ENCODE peak calls at places on chromosomes 13 and 19, in ten cellular contexts. A, M, U, Z, R, N, L, F, X and D are unnamed samples.

GRCh38 chr13:44052843-44053607 is 173.3 kb downstream of the LACC1 start:
- DNase-seq in A (no peak), M (no peak), U (peak; percentile 34), Z (no peak), R (no peak), N (no peak), L (peak; percentile 16), F (no peak), X (peak; percentile 55), D (no peak)

GRCh38 chr19:6464070-6464873 is at the start of gene CRB3:
- DNase-seq in A (no peak), M (no peak), U (peak; percentile 64), Z (no peak), R (no peak), N (peak; percentile 62), L (no peak), F (peak; percentile 29), X (no peak), D (peak; percentile 22)

GRCh38 chr19:28449803-28450202 is 763.1 kb downstream of the UQCRFS1 start:
- DNase-seq in A (no peak), M (no peak), U (no peak), Z (no peak), R (no peak), N (no peak), L (no peak), F (no peak), X (no peak), D (no peak)

GRCh38 chr13:109790951-109791605 is 4.7 kb upstream of the IRS2 start:
- DNase-seq in A (peak; percentile 21), M (no peak), U (peak; percentile 48), Z (no peak), R (no peak), N (peak; percentile 44), L (peak; percentile 36), F (no peak), X (peak; percentile 21), D (no peak)

GRCh38 chr13:29935309-29935981 is 85.0 kb upstream of the UBL3 start:
- DNase-seq in A (peak; percentile 18), M (no peak), U (no peak), Z (peak; percentile 27), R (no peak), N (no peak), L (no peak), F (peak; percentile 65), X (no peak), D (no peak)

GRCh38 chr13:109789262-109789661 is 2.9 kb upstream of the IRS2 start:
- DNase-seq in A (no peak), M (no peak), U (no peak), Z (no peak), R (no peak), N (no peak), L (no peak), F (no peak), X (no peak), D (no peak)

GRCh38 chr13:110421696-110422395 is 114.8 kb downstream of the COL4A2 start:
- DNase-seq in A (no peak), M (no peak), U (no peak), Z (no peak), R (no peak), N (no peak), L (no peak), F (no peak), X (peak; percentile 78), D (no peak)

GRCh38 chr19:34321735-34322134 is 43.3 kb upstream of the GPI start:
- DNase-seq in A (no peak), M (no peak), U (no peak), Z (no peak), R (no peak), N (no peak), L (no peak), F (no peak), X (no peak), D (no peak)

GRCh38 chr19:48403606-48404005 is 10.1 kb downstream of the GRIN2D start:
- DNase-seq in A (peak; percentile 80), M (no peak), U (peak; percentile 66), Z (no peak), R (no peak), N (peak; percentile 57), L (peak; percentile 82), F (no peak), X (peak; percentile 68), D (no peak)

GRCh38 chr13:70237131-70237530 is 128.9 kb upstream of the KLHL1 start:
- DNase-seq in A (no peak), M (no peak), U (no peak), Z (no peak), R (no peak), N (no peak), L (no peak), F (no peak), X (no peak), D (no peak)

GRCh38 chr19:42028304-42029216 is 34.5 kb upstream of the ATP1A3 start:
- DNase-seq in A (peak; percentile 27), M (no peak), U (no peak), Z (no peak), R (no peak), N (peak; percentile 18), L (no peak), F (peak; percentile 58), X (no peak), D (no peak)

GRCh38 chr19:32642771-32643170 is 32.2 kb downstream of the ANKRD27 start:
- DNase-seq in A (no peak), M (no peak), U (no peak), Z (peak; percentile 23), R (no peak), N (no peak), L (no peak), F (peak; percentile 64), X (no peak), D (no peak)

GRCh38 chr19:33505168-33505567 is 16.4 kb downstream of the PEPD start:
- DNase-seq in A (no peak), M (no peak), U (no peak), Z (no peak), R (no peak), N (no peak), L (no peak), F (no peak), X (no peak), D (no peak)

GRCh38 chr19:4403005-4403761 is 743 bp downstream of the CHAF1A start:
- DNase-seq in A (peak; percentile 37), M (no peak), U (no peak), Z (no peak), R (no peak), N (no peak), L (no peak), F (no peak), X (peak; percentile 29), D (no peak)

GRCh38 chr13:108020027-108020426 is 195.3 kb downstream of the LIG4 start:
- DNase-seq in A (no peak), M (no peak), U (peak; percentile 5), Z (no peak), R (no peak), N (no peak), L (no peak), F (no peak), X (no peak), D (no peak)

GRCh38 chr13:45575830-45576180 is 39.7 kb downstream of the ERICH6B start:
- DNase-seq in A (no peak), M (no peak), U (no peak), Z (no peak), R (no peak), N (no peak), L (no peak), F (no peak), X (no peak), D (no peak)

GRCh38 chr13:71865858-71866172 is 1.2 kb downstream of the DACH1 start:
- DNase-seq in A (no peak), M (peak; percentile 16), U (no peak), Z (no peak), R (no peak), N (no peak), L (peak; percentile 1), F (no peak), X (no peak), D (no peak)

GRCh38 chr13:50334944-50335343 is 319.7 kb downstream of the KCNRG start:
- DNase-seq in A (no peak), M (no peak), U (no peak), Z (no peak), R (no peak), N (no peak), L (no peak), F (no peak), X (no peak), D (no peak)